ENCODE peak calls at places on chromosomes 2 and 18, in five cellular contexts. R, M, N, E and L are unnamed samples.

GRCh38 chr2:217790681-217791392 is 212.0 kb downstream of the TNS1 start:
- DNase-seq in N (no peak), R (no peak), M (no peak), E (no peak), L (no peak)

GRCh38 chr2:30231726-30232026 is 342 bp downstream of the LBH start:
- DNase-seq in M (no peak), E (peak), R (peak), N (no peak), L (no peak)

GRCh38 chr2:198471291-198471690 is 666.9 kb downstream of the PLCL1 start:
- DNase-seq in E (no peak), R (no peak), M (no peak), N (no peak), L (no peak)

GRCh38 chr2:230912046-230912445 is 13.0 kb downstream of the GPR55 start:
- DNase-seq in N (no peak), M (no peak), R (no peak), E (no peak), L (no peak)

GRCh38 chr2:241649414-241649813 is 11.9 kb downstream of the ATG4B start:
- DNase-seq in M (no peak), R (peak), N (no peak), E (no peak), L (no peak)

GRCh38 chr18:71743634-71744033 is 800.5 kb downstream of the CBLN2 start:
- DNase-seq in R (no peak), E (no peak), N (no peak), M (no peak), L (no peak)

GRCh38 chr2:96091141-96091710 is 25.1 kb downstream of the ADRA2B start:
- DNase-seq in N (no peak), M (no peak), E (no peak), R (no peak), L (no peak)

GRCh38 chr2:38875576-38876367 is at the start of the genes DHX57 and MORN2:
- DNase-seq in R (peak), E (peak), N (peak), M (peak), L (peak)

GRCh38 chr2:193824474-193824873 is 1629.7 kb upstream of the TMEFF2 start:
- DNase-seq in M (no peak), N (no peak), E (no peak), R (no peak), L (no peak)

GRCh38 chr18:23129355-23130002 is 5.8 kb upstream of the CABLES1 start:
- DNase-seq in E (no peak), M (no peak), N (no peak), R (no peak), L (no peak)

GRCh38 chr18:39360072-39360471 is 1794.5 kb upstream of the CELF4 start:
- DNase-seq in N (no peak), E (no peak), M (no peak), R (no peak), L (no peak)

GRCh38 chr2:210028178-210028577 is 25.7 kb downstream of the RPE start:
- DNase-seq in E (no peak), R (no peak), M (no peak), N (peak), L (no peak)

GRCh38 chr18:9365406-9365805 is 30.8 kb downstream of the TWSG1 start:
- DNase-seq in N (no peak), E (no peak), M (no peak), R (no peak), L (no peak)

GRCh38 chr2:25673170-25674002 is at the start of gene DTNB:
- DNase-seq in N (peak), E (no peak), M (peak), R (peak), L (peak)

GRCh38 chr18:78564030-78564429 is 415.6 kb upstream of the SALL3 start:
- DNase-seq in E (no peak), M (no peak), R (no peak), N (no peak), L (no peak)

GRCh38 chr18:79690071-79690470 is 10.5 kb downstream of the CTDP1 start:
- DNase-seq in N (no peak), R (no peak), E (no peak), M (no peak), L (no peak)

GRCh38 chr2:241482556-241482955 is 25.8 kb downstream of the STK25 start:
- DNase-seq in E (no peak), M (no peak), R (no peak), N (no peak), L (no peak)

GRCh38 chr2:69138247-69138754 is 125.3 kb downstream of the ANTXR1 start:
- DNase-seq in R (no peak), N (no peak), M (no peak), E (no peak), L (no peak)

GRCh38 chr18:57753063-57753462 is 50.1 kb downstream of the ATP8B1 start:
- DNase-seq in M (no peak), R (no peak), N (no peak), E (no peak), L (no peak)

GRCh38 chr2:200306969-200307811 is 697 bp downstream of the SPATS2L start:
- DNase-seq in M (peak), E (no peak), R (peak), N (peak), L (peak)

GRCh38 chr2:240745456-240745855 is 53.8 kb downstream of the AQP12A start:
- DNase-seq in M (no peak), N (no peak), E (no peak), R (no peak), L (no peak)

GRCh38 chr2:161580426-161580825 is 43.8 kb upstream of the SLC4A10 start:
- DNase-seq in E (no peak), R (peak), N (no peak), M (no peak), L (no peak)

GRCh38 chr2:222319576-222320440 is 21.0 kb upstream of the PAX3 start:
- DNase-seq in R (no peak), M (no peak), N (peak), E (no peak), L (no peak)

GRCh38 chr2:237760506-237761502 is 37.8 kb upstream of the RBM44 start:
- DNase-seq in E (no peak), R (no peak), N (no peak), M (no peak), L (no peak)

GRCh38 chr2:9010866-9011265 is 7.4 kb upstream of the MBOAT2 start:
- DNase-seq in R (no peak), N (peak), E (no peak), M (no peak), L (no peak)

GRCh38 chr2:9752441-9753275 is 90.6 kb upstream of the TAF1B start:
- DNase-seq in M (no peak), R (no peak), E (no peak), N (no peak), L (peak)

GRCh38 chr18:10973579-10974260 is 175.6 kb downstream of the PIEZO2 start:
- DNase-seq in R (no peak), M (no peak), N (no peak), E (no peak), L (no peak)